ENCODE peak calls at places on chromosomes 5 and 9, in eight cellular contexts. X is tibial nerve, V is fibroblast of lung, R is astrocyte, K is testis, Z is breast epithelium, U is gastrocnemius medialis, S is PC-9. O is an unnamed sample.

GRCh38 chr5:157468293-157468965 is 8.4 kb downstream of the NIPAL4 start:
- DNase-seq in X (no peak), V (no peak), Z (no peak), U (no peak), K (no peak), R (no peak), S (no peak), O (no peak)

GRCh38 chr9:127075592-127076380 is 46.6 kb downstream of the ANGPTL2 start:
- DNase-seq in V (peak), R (no peak), U (no peak), K (no peak), X (no peak), S (peak), Z (no peak), O (peak)

GRCh38 chr5:38997579-38997978 is 76.6 kb downstream of the RICTOR start:
- DNase-seq in X (no peak), V (peak), S (no peak), Z (no peak), R (no peak), U (no peak), K (no peak), O (peak)

GRCh38 chr5:131639148-131639547 is 4.1 kb upstream of the RAPGEF6 start:
- DNase-seq in K (no peak), U (no peak), R (no peak), V (no peak), Z (no peak), S (no peak), X (no peak), O (no peak)

GRCh38 chr9:35258665-35259474 is 97.1 kb downstream of the UNC13B start:
- DNase-seq in U (peak), V (peak), R (peak), K (peak), Z (peak), X (peak), S (peak), O (peak)

GRCh38 chr5:172833372-172833690 is 720 bp upstream of the ERGIC1 start:
- DNase-seq in U (no peak), Z (no peak), K (no peak), S (no peak), R (no peak), V (no peak), X (no peak), O (no peak)

GRCh38 chr9:105879181-105879580 is 184.8 kb downstream of the TMEM38B start:
- DNase-seq in S (no peak), R (no peak), Z (no peak), K (no peak), V (no peak), X (no peak), U (no peak), O (no peak)

GRCh38 chr9:136578915-136579637 is 33.2 kb upstream of the NOTCH1 start:
- DNase-seq in U (no peak), S (no peak), Z (no peak), R (no peak), V (no peak), K (no peak), X (no peak), O (no peak)

GRCh38 chr5:150560401-150561191 is 52.7 kb downstream of the NDST1 start:
- DNase-seq in R (peak), V (peak), U (peak), Z (peak), K (peak), S (peak), X (peak), O (peak)

GRCh38 chr5:1525624-1525985 is 1.8 kb upstream of the LPCAT1 start:
- DNase-seq in K (no peak), S (no peak), V (no peak), X (no peak), R (no peak), U (no peak), Z (no peak), O (peak)

GRCh38 chr5:90294604-90295003 is 115.0 kb downstream of the CETN3 start:
- DNase-seq in V (no peak), S (no peak), U (no peak), X (no peak), K (no peak), Z (no peak), R (no peak), O (no peak)

GRCh38 chr5:157603333-157604190 is 28.0 kb upstream of the ADAM19 start:
- DNase-seq in K (no peak), R (peak), X (no peak), U (no peak), Z (no peak), S (peak), V (peak), O (no peak)

GRCh38 chr5:3377176-3377575 is 218.5 kb upstream of the IRX1 start:
- DNase-seq in S (no peak), K (no peak), X (no peak), R (no peak), V (no peak), Z (no peak), U (no peak), O (no peak)

GRCh38 chr9:125746017-125746773 is 978 bp upstream of the PBX3 start:
- DNase-seq in V (peak), X (peak), U (peak), R (peak), S (peak), K (peak), Z (peak), O (peak)

GRCh38 chr5:120239076-120239475 is 225.0 kb upstream of the PRR16 start:
- DNase-seq in K (no peak), Z (no peak), U (no peak), R (no peak), S (no peak), X (no peak), V (no peak), O (no peak)

GRCh38 chr5:65382582-65382981 is 99.1 kb downstream of the ADAMTS6 start:
- DNase-seq in R (no peak), K (no peak), V (no peak), Z (no peak), X (no peak), S (no peak), U (no peak), O (no peak)

GRCh38 chr9:70563437-70564204 is 149.2 kb upstream of the KLF9 start:
- DNase-seq in V (peak), Z (no peak), U (no peak), K (peak), R (peak), S (no peak), X (no peak), O (no peak)

GRCh38 chr5:116681334-116682013 is 106.9 kb upstream of the SEMA6A start:
- DNase-seq in V (no peak), U (no peak), S (no peak), Z (no peak), K (no peak), R (no peak), X (no peak), O (no peak)

GRCh38 chr9:31541626-31542025 is 842.8 kb upstream of the ACO1 start:
- DNase-seq in X (no peak), U (no peak), Z (no peak), K (no peak), S (no peak), V (no peak), R (no peak), O (no peak)

GRCh38 chr5:96517294-96517693 is 84.2 kb upstream of the PCSK1 start:
- DNase-seq in K (no peak), V (peak), Z (no peak), S (no peak), R (peak), U (no peak), X (no peak), O (no peak)

GRCh38 chr9:122374885-122375420 is 4.1 kb downstream of the PTGS1 start:
- DNase-seq in V (peak), R (peak), Z (peak), S (no peak), X (peak), U (peak), K (peak), O (peak)

GRCh38 chr5:139363937-139364336 is 19.2 kb downstream of the SLC23A1 start:
- DNase-seq in S (no peak), R (no peak), X (no peak), V (no peak), K (no peak), Z (peak), U (no peak), O (no peak)

GRCh38 chr9:32554107-32554506 is 1.7 kb upstream of the TOPORS start:
- DNase-seq in U (no peak), V (peak), Z (no peak), K (no peak), R (no peak), X (no peak), S (no peak), O (no peak)

DNA sequence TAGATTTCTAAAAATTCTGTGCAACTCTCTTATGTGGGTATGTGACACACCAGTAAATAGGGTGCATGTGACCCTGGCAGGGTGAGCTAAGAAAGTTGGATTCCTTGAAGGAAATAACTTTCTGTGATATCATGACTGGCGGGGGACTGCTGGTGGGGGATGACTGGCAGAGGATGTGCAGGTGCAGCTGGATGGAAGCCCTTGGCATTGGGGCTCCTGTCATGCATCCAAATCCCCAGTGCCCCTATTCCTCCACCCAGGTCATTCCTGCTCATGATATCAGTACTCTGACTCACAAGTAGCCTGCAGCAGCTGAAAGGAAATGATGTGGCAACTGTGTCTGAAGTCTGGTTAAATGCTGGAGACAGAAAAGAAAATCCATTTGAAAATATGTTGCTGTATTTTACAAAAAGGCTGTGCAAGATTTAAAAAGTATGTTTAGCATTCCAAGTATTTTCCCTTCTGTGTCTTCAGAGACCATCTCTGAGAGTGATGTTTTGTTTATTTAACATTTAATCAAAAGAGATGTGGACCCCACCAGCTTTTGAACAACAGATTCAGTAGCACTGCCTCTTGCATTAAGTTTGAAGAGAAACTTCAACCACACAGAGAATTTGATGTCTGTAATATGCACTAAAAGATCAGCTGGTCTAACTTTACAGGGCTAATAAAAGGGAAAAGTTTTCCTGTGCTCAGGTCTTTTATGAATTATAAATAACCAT is 17.9 kb upstream of the ZSWIM6 start:
- DNase-seq in K (no peak), Z (no peak), U (no peak), X (no peak), S (peak), V (peak), R (peak), O (no peak)
- H3K27ac ChIP-seq in K (no peak), Z (no peak), U (no peak), X (no peak), S (peak), V (peak), R (peak), O (no peak)

GRCh38 chr9:116191757-116192415 is 38.3 kb downstream of the PAPPA start:
- DNase-seq in X (no peak), U (no peak), V (no peak), S (no peak), K (no peak), R (no peak), Z (no peak), O (peak)

GRCh38 chr9:116190997-116191396 is 37.4 kb downstream of the PAPPA start:
- DNase-seq in Z (no peak), R (peak), X (no peak), V (peak), K (no peak), U (no peak), S (no peak), O (no peak)

GRCh38 chr9:116187570-116188170 is 34.1 kb downstream of the PAPPA start:
- DNase-seq in S (no peak), V (no peak), Z (no peak), X (no peak), R (no peak), K (no peak), U (no peak), O (no peak)

GRCh38 chr9:116190595-116190994 is 37.0 kb downstream of the PAPPA start:
- DNase-seq in Z (no peak), U (no peak), X (no peak), S (no peak), K (no peak), R (no peak), V (no peak), O (no peak)

DNA sequence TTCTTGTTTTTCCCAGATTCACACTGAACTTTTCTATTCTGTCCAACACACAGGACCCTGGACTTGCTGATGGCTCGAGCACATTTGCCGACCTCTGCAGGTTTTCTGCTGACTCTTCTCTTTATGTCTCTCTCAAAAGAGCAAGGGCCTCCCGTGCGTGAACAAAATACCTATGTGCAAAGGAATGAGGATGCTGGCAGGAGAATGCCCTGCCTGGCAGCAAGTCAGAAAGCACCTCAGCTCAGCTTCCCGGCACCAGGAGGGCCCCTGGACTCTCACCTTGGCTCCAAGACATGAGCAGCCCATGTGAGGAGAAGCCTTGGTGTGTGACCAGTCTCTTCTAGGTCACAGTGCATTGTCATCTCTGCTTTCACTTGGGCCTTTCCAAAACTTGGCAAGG is 36.1 kb downstream of the PAPPA start:
- DNase-seq in V (no peak), X (no peak), Z (peak), S (no peak), R (no peak), K (no peak), U (no peak), O (no peak)
- TF ChIP-seq CTCF in V (no peak), X (no peak), Z (no peak), S (no peak), R (no peak), K (no peak), U (no peak), O (no peak)

GRCh38 chr9:13988944-13989343 is 325.0 kb downstream of the NFIB start:
- DNase-seq in S (no peak), X (no peak), V (no peak), U (no peak), R (no peak), K (no peak), Z (no peak), O (no peak)
- H3K4me3 ChIP-seq in S (no peak), X (no peak), V (no peak), U (no peak), R (no peak), K (no peak), Z (no peak), O (no peak)

GRCh38 chr5:145925803-145926202 is 10.6 kb upstream of the SH3RF2 start:
- DNase-seq in K (no peak), Z (no peak), X (no peak), U (no peak), S (peak), V (peak), R (peak), O (no peak)
- H3K27ac ChIP-seq in K (no peak), Z (peak), X (no peak), U (no peak), S (peak), V (no peak), R (peak), O (no peak)

DNA sequence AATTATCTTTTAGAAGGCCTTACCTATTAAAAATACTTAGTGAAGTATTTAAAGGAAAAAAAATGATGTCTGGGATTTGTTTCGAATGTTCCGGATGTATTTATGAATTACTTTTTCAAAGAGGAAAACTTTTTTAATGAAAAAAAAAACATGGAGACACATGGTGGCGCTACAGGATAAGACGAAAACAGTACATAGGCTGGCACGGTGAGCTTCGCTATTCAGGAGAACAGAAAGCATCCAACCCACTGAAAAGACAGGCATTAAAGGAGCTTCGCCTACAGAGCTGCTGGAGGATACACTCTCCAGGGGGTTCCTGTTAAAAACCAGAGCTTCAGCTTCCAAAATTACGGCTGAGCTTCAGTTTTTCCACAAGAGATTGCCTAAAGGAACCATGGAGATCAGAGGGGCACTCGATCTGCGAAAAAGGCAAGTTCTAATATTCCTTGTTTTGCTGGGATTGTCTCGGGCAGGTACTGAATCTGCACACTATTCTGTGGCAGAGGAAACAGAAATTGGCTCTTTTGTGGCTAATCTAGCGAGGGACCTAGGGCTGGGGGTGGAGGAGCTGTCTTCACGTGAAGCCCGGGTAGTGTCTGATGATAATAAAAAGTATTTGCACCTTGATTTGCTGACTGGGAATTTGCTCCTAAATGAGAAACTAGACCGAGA is at the start of gene PCDHB14:
- DNase-seq in X (no peak), K (no peak), V (peak), S (no peak), U (no peak), R (peak), Z (no peak), O (peak)
- TF ChIP-seq CTCF in X (no peak), K (peak), V (no peak), S (peak), U (no peak), R (no peak), Z (no peak), O (peak)

GRCh38 chr5:61408476-61409168 is 76.6 kb downstream of the ZSWIM6 start:
- DNase-seq in Z (peak), S (peak), R (peak), V (peak), X (peak), K (peak), U (peak), O (peak)
- H3K4me3 ChIP-seq in Z (peak), S (peak), R (peak), V (peak), X (peak), K (peak), U (peak), O (peak)

O was measured in WERI-Rb-1.